ENCODE peak calls at places on chromosomes 3 and 15, in four cellular contexts. I, X, K and U are unnamed samples.

GRCh38 chr15:31271224-31271635 is 55.4 kb upstream of the KLF13 start:
- DNase-seq in I (no peak), X (peak; percentile 28), K (no peak), U (no peak)

GRCh38 chr15:59657635-59658125 is 365 bp upstream of the GTF2A2 start:
- DNase-seq in I (no peak), X (no peak), K (no peak), U (no peak)

GRCh38 chr3:10742031-10742671 is 73.9 kb upstream of the SLC6A11 start:
- DNase-seq in I (no peak), X (no peak), K (no peak), U (no peak)

GRCh38 chr15:50907866-50908208 is 646 bp upstream of the AP4E1 start:
- DNase-seq in I (peak; percentile 50), X (no peak), K (peak; percentile 36), U (peak; percentile 56)

GRCh38 chr3:144771401-144771870 is 799.8 kb downstream of the DIPK2A start:
- DNase-seq in K (no peak), X (no peak), I (no peak), U (no peak)

GRCh38 chr3:131688370-131688769 is 185.6 kb upstream of the MRPL3 start:
- DNase-seq in I (no peak), X (no peak), K (no peak), U (no peak)

GRCh38 chr3:185728630-185729334 is 96.1 kb downstream of the IGF2BP2 start:
- DNase-seq in X (no peak), I (no peak), K (no peak), U (no peak)

GRCh38 chr15:85411992-85412538 is 31.7 kb downstream of the AKAP13 start:
- DNase-seq in I (no peak), K (no peak), X (no peak), U (no peak)

GRCh38 chr15:77614251-77614806 is 18.4 kb downstream of the LINGO1 start:
- DNase-seq in K (no peak), X (no peak), I (no peak), U (no peak)